ENCODE peak calls at places on chromosomes 13 and 19, in four cellular contexts. D is uterus, V is tibial nerve, I is ovary. K is an unnamed sample.

GRCh38 chr13:51346397-51346796 is 6.9 kb downstream of the SERPINE3 start:
- DNase-seq in I (no peak), D (no peak), V (no peak), K (no peak)

GRCh38 chr19:49818691-49819331 is 722 bp downstream of the MED25 start:
- DNase-seq in V (no peak), I (peak; percentile 58), D (no peak), K (no peak)

GRCh38 chr19:58274771-58275199 is 4.0 kb upstream of the ZNF8 start:
- DNase-seq in D (no peak), V (no peak), I (no peak), K (no peak)

GRCh38 chr13:85724554-85725432 is 74.4 kb downstream of the SLITRK6 start:
- DNase-seq in V (no peak), D (no peak), I (no peak), K (no peak)

GRCh38 chr13:25187596-25187995 is 15.5 kb upstream of the AMER2 start:
- DNase-seq in D (no peak), V (no peak), I (no peak), K (no peak)

GRCh38 chr13:107284168-107284567 is 716.2 kb upstream of the ARGLU1 start:
- DNase-seq in D (no peak), I (no peak), V (no peak), K (no peak)

GRCh38 chr13:107211073-107211472 is 643.1 kb upstream of the ARGLU1 start:
- DNase-seq in V (peak; percentile 73), D (peak; percentile 69), I (peak; percentile 70), K (no peak)

GRCh38 chr19:28971011-28971410 is 241.9 kb downstream of the UQCRFS1 start:
- DNase-seq in I (peak; percentile 59), V (no peak), D (no peak), K (no peak)

GRCh38 chr19:33238750-33239149 is 13.1 kb upstream of the SLC7A10 start:
- DNase-seq in I (no peak), D (no peak), V (no peak), K (no peak)

GRCh38 chr19:827710-828321 is at the start of gene AZU1:
- DNase-seq in I (peak; percentile 22), V (no peak), D (no peak), K (no peak)

GRCh38 chr13:33751151-33751550 is 66.8 kb upstream of the RFC3 start:
- DNase-seq in D (no peak), V (no peak), I (no peak), K (no peak)

GRCh38 chr13:59893261-59893660 is 270.5 kb downstream of the DIAPH3 start:
- DNase-seq in D (no peak), V (no peak), I (no peak), K (no peak)

GRCh38 chr19:14003279-14004051 is 2.7 kb downstream of the RFX1 start:
- DNase-seq in V (no peak), I (no peak), D (no peak), K (peak; percentile 8)

GRCh38 chr13:27194209-27194608 is 22.6 kb upstream of the USP12 start:
- DNase-seq in D (no peak), I (no peak), V (no peak), K (no peak)

GRCh38 chr19:3440082-3440481 is 40.2 kb downstream of the SMIM24 start:
- DNase-seq in D (no peak), I (no peak), V (no peak), K (no peak)

GRCh38 chr19:17669419-17669818 is 18.7 kb downstream of the UNC13A start:
- DNase-seq in V (no peak), D (no peak), I (no peak), K (no peak)

GRCh38 chr19:5123646-5124045 is 154.7 kb downstream of the KDM4B start:
- DNase-seq in I (no peak), D (no peak), V (no peak), K (no peak)

GRCh38 chr19:17779281-17779930 is 15.5 kb upstream of the B3GNT3 start:
- DNase-seq in I (peak; percentile 44), V (no peak), D (no peak), K (no peak)

GRCh38 chr19:35123573-35123972 is 8.0 kb downstream of the FXYD3 start:
- DNase-seq in V (peak; percentile 65), I (no peak), D (no peak), K (peak; percentile 81)

GRCh38 chr19:7869910-7870511 is 4.2 kb downstream of the PRR36 start:
- DNase-seq in I (peak; percentile 93), D (peak; percentile 55), V (no peak), K (no peak)

GRCh38 chr13:51230473-51231105 is 8.4 kb downstream of the FAM124A start:
- DNase-seq in D (peak; percentile 83), I (peak; percentile 58), V (peak; percentile 31), K (no peak)

GRCh38 chr13:75480691-75481175 is 1.2 kb downstream of the TBC1D4 start:
- DNase-seq in D (peak; percentile 44), I (peak; percentile 72), V (peak; percentile 16), K (peak; percentile 73)

GRCh38 chr13:109764045-109764444 is 22.3 kb downstream of the IRS2 start:
- DNase-seq in V (no peak), I (no peak), D (no peak), K (no peak)

GRCh38 chr13:94192576-94192975 is 286.9 kb downstream of the DCT start:
- DNase-seq in D (no peak), V (no peak), I (no peak), K (no peak)

GRCh38 chr13:65268009-65268408 is 1962.1 kb downstream of the PCDH9 start:
- DNase-seq in D (no peak), I (no peak), V (no peak), K (no peak)

GRCh38 chr19:44190020-44190419 is 22.3 kb upstream of the ZNF227 start:
- DNase-seq in D (no peak), I (no peak), V (no peak), K (no peak)

GRCh38 chr13:27962982-27963381 is 6.1 kb downstream of the CDX2 start:
- DNase-seq in I (no peak), D (no peak), V (no peak), K (no peak)

GRCh38 chr13:105735269-105735668 is 800.2 kb downstream of the EFNB2 start:
- DNase-seq in V (no peak), D (no peak), I (no peak), K (no peak)

GRCh38 chr13:64553411-64554129 is 2676.6 kb downstream of the PCDH9 start:
- DNase-seq in D (no peak), V (no peak), I (no peak), K (no peak)

DNA sequence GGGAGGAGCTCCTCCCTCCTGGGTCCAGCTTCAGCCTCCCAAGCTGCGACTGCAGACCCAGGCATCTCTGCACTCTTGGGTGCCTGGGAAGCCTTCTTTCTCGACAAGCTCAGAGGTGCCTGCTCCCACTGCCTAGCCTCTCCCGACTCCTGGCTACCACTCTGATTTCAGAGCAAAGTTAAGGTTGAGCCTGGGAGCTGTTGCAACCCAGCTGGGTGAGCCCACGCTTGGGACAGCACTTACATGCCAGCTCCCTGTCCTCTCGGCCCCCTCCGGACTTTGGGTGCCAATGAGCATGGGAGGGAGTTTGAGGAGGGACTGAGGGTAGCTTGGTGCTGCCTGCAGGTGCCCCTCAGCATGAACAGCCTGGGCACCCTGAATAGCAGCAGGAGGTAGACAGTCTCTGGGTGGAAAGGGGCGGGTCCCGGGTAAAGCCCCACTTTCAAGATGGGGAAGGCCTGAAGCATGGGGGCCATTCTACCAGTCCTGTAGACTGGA is 1383.4 kb upstream of the PCDH20 start:
- DNase-seq in V (no peak), D (no peak), I (no peak), K (peak; percentile 37)
- H3K27ac ChIP-seq in V (no peak overlapping the region), D (no peak overlapping the region), I (no peak overlapping the region), K (no peak overlapping the region)

DNA sequence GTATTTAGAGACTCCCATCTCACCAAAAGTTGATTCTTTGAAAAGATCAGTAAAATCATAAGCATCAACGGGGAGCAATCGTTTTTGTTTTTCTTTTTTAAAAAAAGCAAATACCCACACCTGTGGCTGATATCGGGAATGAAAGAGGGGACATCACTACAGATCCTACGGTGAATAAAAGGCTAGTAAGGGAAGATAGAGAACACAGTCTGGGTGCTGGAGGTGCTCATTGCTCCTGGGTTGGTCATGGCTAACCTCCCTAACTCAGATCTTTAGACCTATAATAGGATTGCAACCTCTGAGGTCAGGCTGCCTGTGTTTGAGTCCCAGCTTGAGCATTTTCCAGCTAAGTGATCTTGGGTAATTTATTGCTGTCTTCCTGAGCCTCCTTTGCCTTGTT is 1.1 kb downstream of the EHD2 start:
- DNase-seq in I (no peak), V (no peak), D (no peak), K (no peak)
- H3K4me3 ChIP-seq in I (peak overlapping the region; percentile 92), V (peak overlapping the region; percentile 82), D (peak overlapping the region; percentile 97), K (peak overlapping the region; percentile 58)

DNA sequence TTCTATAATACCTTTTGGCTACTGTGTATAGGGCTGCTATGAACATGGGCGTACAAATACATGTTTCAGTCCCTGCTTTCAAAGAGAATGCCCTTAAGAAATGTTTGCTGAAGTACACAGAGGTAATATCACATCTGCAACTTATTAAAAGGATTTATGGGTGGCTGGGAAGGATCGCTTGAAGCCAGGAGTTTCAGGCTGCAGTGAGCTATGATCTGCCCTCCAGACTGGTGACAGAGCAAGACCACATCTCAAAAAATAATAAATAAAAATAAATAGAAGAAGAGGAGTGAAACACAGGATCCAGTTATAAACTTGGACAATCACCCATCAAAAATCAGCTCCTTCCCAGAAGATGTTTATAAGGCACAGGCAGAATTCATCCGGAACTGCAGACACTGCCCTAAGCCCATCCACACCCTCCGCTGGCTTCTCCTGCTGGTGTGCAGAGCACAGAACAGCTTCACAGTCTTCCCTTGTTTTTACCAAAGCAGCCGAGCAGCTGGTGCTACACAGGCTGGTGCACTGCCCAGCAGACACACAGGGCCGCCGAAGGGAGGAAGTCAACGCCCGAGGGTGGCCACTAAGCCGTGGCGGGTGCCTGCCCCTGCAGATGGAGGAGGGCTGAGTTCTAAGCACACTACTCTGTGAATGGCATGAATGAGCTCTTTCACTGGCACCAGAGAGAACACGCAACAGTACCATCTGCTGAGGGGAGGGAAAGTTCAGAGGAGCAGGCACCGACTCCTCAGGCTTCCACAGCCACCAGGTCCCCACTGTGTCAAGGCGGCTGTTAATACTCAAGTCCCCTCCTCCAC is 44.0 kb downstream of the BRD4 start:
- DNase-seq in D (no peak), V (peak; percentile 35), I (no peak), K (peak; percentile 83)
- TF ChIP-seq CTCF in D (no peak), V (no peak), I (no peak), K (no peak)

GRCh38 chr13:20431080-20431479 is 94.6 kb downstream of the CRYL1 start:
- DNase-seq in D (no peak), I (no peak), V (no peak), K (no peak)
- H3K27ac ChIP-seq in D (no peak overlapping the region), I (no peak overlapping the region), V (no peak overlapping the region), K (no peak overlapping the region)

GRCh38 chr19:41531438-41532311 is 44.3 kb upstream of the CEACAM21 start:
- DNase-seq in D (peak; percentile 57), I (peak; percentile 24), V (peak; percentile 56), K (peak; percentile 88)

GRCh38 chr19:41533691-41534090 is 42.3 kb upstream of the CEACAM21 start:
- DNase-seq in I (no peak), D (no peak), V (no peak), K (no peak)

GRCh38 chr19:41537789-41538188 is 38.2 kb upstream of the CEACAM21 start:
- DNase-seq in I (no peak), V (no peak), D (no peak), K (no peak)

GRCh38 chr19:41532526-41532925 is 43.4 kb upstream of the CEACAM21 start:
- DNase-seq in D (no peak), V (no peak), I (no peak), K (no peak)

GRCh38 chr19:41535029-41535622 is 40.8 kb upstream of the CEACAM21 start:
- DNase-seq in D (no peak), I (no peak), V (no peak), K (no peak)
- H3K4me3 ChIP-seq in D (no peak overlapping the region), I (no peak overlapping the region), V (no peak overlapping the region), K (no peak overlapping the region)